ENCODE peak calls at places on chromosome 1, in eight cellular contexts. One of them, this sample, is unnamed.

GRCh38 chr1:119673171-119673940 is 25.3 kb upstream of the ZNF697 start:
- DNase-seq in effector CD8-positive, alpha-beta T cell: no peak
- DNase-seq in stimulated activated CD8-positive, alpha-beta memory T cell treated with anti-CD3 and anti-CD28 coated beads, Interleukin-4, amount 100 ng/mL, for 4 hours: no peak
- DNase-seq in right atrium auricular region: no peak
- DNase-seq in activated naive CD4-positive, alpha-beta T cell treated with anti-CD3 and anti-CD28 coated beads for 36 hours: no peak
- DNase-seq in fibroblast of pulmonary artery: peak
- DNase-seq in stimulated activated CD4-positive, alpha-beta T cell treated with anti-CD3 and anti-CD28 coated beads, Interleukin-4, amount 100 ng/mL, for 1 hour: no peak
- DNase-seq in heart right ventricle: no peak
- DNase-seq in this sample: no peak

GRCh38 chr1:58763214-58763613 is 20.6 kb downstream of the JUN start:
- DNase-seq in effector CD8-positive, alpha-beta T cell: no peak
- DNase-seq in stimulated activated CD8-positive, alpha-beta memory T cell treated with anti-CD3 and anti-CD28 coated beads, Interleukin-4, amount 100 ng/mL, for 4 hours: no peak
- DNase-seq in right atrium auricular region: no peak
- DNase-seq in activated naive CD4-positive, alpha-beta T cell treated with anti-CD3 and anti-CD28 coated beads for 36 hours: no peak
- DNase-seq in fibroblast of pulmonary artery: peak
- DNase-seq in stimulated activated CD4-positive, alpha-beta T cell treated with anti-CD3 and anti-CD28 coated beads, Interleukin-4, amount 100 ng/mL, for 1 hour: no peak
- DNase-seq in heart right ventricle: no peak
- DNase-seq in this sample: no peak

GRCh38 chr1:218201004-218201403 is 84.1 kb upstream of the RRP15 start:
- DNase-seq in effector CD8-positive, alpha-beta T cell: no peak
- DNase-seq in stimulated activated CD8-positive, alpha-beta memory T cell treated with anti-CD3 and anti-CD28 coated beads, Interleukin-4, amount 100 ng/mL, for 4 hours: no peak
- DNase-seq in right atrium auricular region: no peak
- DNase-seq in activated naive CD4-positive, alpha-beta T cell treated with anti-CD3 and anti-CD28 coated beads for 36 hours: no peak
- DNase-seq in fibroblast of pulmonary artery: no peak
- DNase-seq in stimulated activated CD4-positive, alpha-beta T cell treated with anti-CD3 and anti-CD28 coated beads, Interleukin-4, amount 100 ng/mL, for 1 hour: no peak
- DNase-seq in heart right ventricle: no peak
- DNase-seq in this sample: no peak

GRCh38 chr1:202961220-202961880 is 3.2 kb upstream of the ADIPOR1 start:
- DNase-seq in effector CD8-positive, alpha-beta T cell: no peak
- DNase-seq in stimulated activated CD8-positive, alpha-beta memory T cell treated with anti-CD3 and anti-CD28 coated beads, Interleukin-4, amount 100 ng/mL, for 4 hours: no peak
- DNase-seq in right atrium auricular region: no peak
- DNase-seq in activated naive CD4-positive, alpha-beta T cell treated with anti-CD3 and anti-CD28 coated beads for 36 hours: no peak
- DNase-seq in fibroblast of pulmonary artery: no peak
- DNase-seq in stimulated activated CD4-positive, alpha-beta T cell treated with anti-CD3 and anti-CD28 coated beads, Interleukin-4, amount 100 ng/mL, for 1 hour: no peak
- DNase-seq in heart right ventricle: no peak
- DNase-seq in this sample: no peak

GRCh38 chr1:70902211-70902610 is 145.4 kb downstream of the PTGER3 start:
- DNase-seq in effector CD8-positive, alpha-beta T cell: no peak
- DNase-seq in stimulated activated CD8-positive, alpha-beta memory T cell treated with anti-CD3 and anti-CD28 coated beads, Interleukin-4, amount 100 ng/mL, for 4 hours: no peak
- DNase-seq in right atrium auricular region: no peak
- DNase-seq in activated naive CD4-positive, alpha-beta T cell treated with anti-CD3 and anti-CD28 coated beads for 36 hours: no peak
- DNase-seq in fibroblast of pulmonary artery: no peak
- DNase-seq in stimulated activated CD4-positive, alpha-beta T cell treated with anti-CD3 and anti-CD28 coated beads, Interleukin-4, amount 100 ng/mL, for 1 hour: no peak
- DNase-seq in heart right ventricle: no peak
- DNase-seq in this sample: no peak

GRCh38 chr1:180946537-180947507 is 34.1 kb downstream of the KIAA1614 start:
- DNase-seq in effector CD8-positive, alpha-beta T cell: no peak
- DNase-seq in stimulated activated CD8-positive, alpha-beta memory T cell treated with anti-CD3 and anti-CD28 coated beads, Interleukin-4, amount 100 ng/mL, for 4 hours: no peak
- DNase-seq in right atrium auricular region: no peak
- DNase-seq in activated naive CD4-positive, alpha-beta T cell treated with anti-CD3 and anti-CD28 coated beads for 36 hours: no peak
- DNase-seq in fibroblast of pulmonary artery: no peak
- DNase-seq in stimulated activated CD4-positive, alpha-beta T cell treated with anti-CD3 and anti-CD28 coated beads, Interleukin-4, amount 100 ng/mL, for 1 hour: no peak
- DNase-seq in heart right ventricle: no peak
- DNase-seq in this sample: no peak

GRCh38 chr1:195954848-195955247 is 653.4 kb downstream of the KCNT2 start:
- DNase-seq in effector CD8-positive, alpha-beta T cell: no peak
- DNase-seq in stimulated activated CD8-positive, alpha-beta memory T cell treated with anti-CD3 and anti-CD28 coated beads, Interleukin-4, amount 100 ng/mL, for 4 hours: no peak
- DNase-seq in right atrium auricular region: no peak
- DNase-seq in activated naive CD4-positive, alpha-beta T cell treated with anti-CD3 and anti-CD28 coated beads for 36 hours: no peak
- DNase-seq in fibroblast of pulmonary artery: no peak
- DNase-seq in stimulated activated CD4-positive, alpha-beta T cell treated with anti-CD3 and anti-CD28 coated beads, Interleukin-4, amount 100 ng/mL, for 1 hour: no peak
- DNase-seq in heart right ventricle: peak
- DNase-seq in this sample: no peak

GRCh38 chr1:168719306-168720111 is 9.5 kb downstream of the DPT start:
- DNase-seq in effector CD8-positive, alpha-beta T cell: no peak
- DNase-seq in stimulated activated CD8-positive, alpha-beta memory T cell treated with anti-CD3 and anti-CD28 coated beads, Interleukin-4, amount 100 ng/mL, for 4 hours: no peak
- DNase-seq in right atrium auricular region: no peak
- DNase-seq in activated naive CD4-positive, alpha-beta T cell treated with anti-CD3 and anti-CD28 coated beads for 36 hours: no peak
- DNase-seq in fibroblast of pulmonary artery: peak
- DNase-seq in stimulated activated CD4-positive, alpha-beta T cell treated with anti-CD3 and anti-CD28 coated beads, Interleukin-4, amount 100 ng/mL, for 1 hour: no peak
- DNase-seq in heart right ventricle: no peak
- DNase-seq in this sample: no peak

GRCh38 chr1:160777486-160778089 is 18.4 kb upstream of the LY9 start:
- DNase-seq in effector CD8-positive, alpha-beta T cell: peak
- DNase-seq in stimulated activated CD8-positive, alpha-beta memory T cell treated with anti-CD3 and anti-CD28 coated beads, Interleukin-4, amount 100 ng/mL, for 4 hours: no peak
- DNase-seq in right atrium auricular region: no peak
- DNase-seq in activated naive CD4-positive, alpha-beta T cell treated with anti-CD3 and anti-CD28 coated beads for 36 hours: peak
- DNase-seq in fibroblast of pulmonary artery: peak
- DNase-seq in stimulated activated CD4-positive, alpha-beta T cell treated with anti-CD3 and anti-CD28 coated beads, Interleukin-4, amount 100 ng/mL, for 1 hour: peak
- DNase-seq in heart right ventricle: no peak
- DNase-seq in this sample: no peak

GRCh38 chr1:55504306-55504706 is 289.1 kb upstream of the USP24 start:
- DNase-seq in effector CD8-positive, alpha-beta T cell: no peak
- DNase-seq in stimulated activated CD8-positive, alpha-beta memory T cell treated with anti-CD3 and anti-CD28 coated beads, Interleukin-4, amount 100 ng/mL, for 4 hours: no peak
- DNase-seq in right atrium auricular region: no peak
- DNase-seq in activated naive CD4-positive, alpha-beta T cell treated with anti-CD3 and anti-CD28 coated beads for 36 hours: no peak
- DNase-seq in fibroblast of pulmonary artery: no peak
- DNase-seq in stimulated activated CD4-positive, alpha-beta T cell treated with anti-CD3 and anti-CD28 coated beads, Interleukin-4, amount 100 ng/mL, for 1 hour: no peak
- DNase-seq in heart right ventricle: no peak
- DNase-seq in this sample: no peak

GRCh38 chr1:7471836-7472235 is 299.3 kb upstream of the VAMP3 start:
- DNase-seq in effector CD8-positive, alpha-beta T cell: no peak
- DNase-seq in stimulated activated CD8-positive, alpha-beta memory T cell treated with anti-CD3 and anti-CD28 coated beads, Interleukin-4, amount 100 ng/mL, for 4 hours: no peak
- DNase-seq in right atrium auricular region: no peak
- DNase-seq in activated naive CD4-positive, alpha-beta T cell treated with anti-CD3 and anti-CD28 coated beads for 36 hours: no peak
- DNase-seq in fibroblast of pulmonary artery: no peak
- DNase-seq in stimulated activated CD4-positive, alpha-beta T cell treated with anti-CD3 and anti-CD28 coated beads, Interleukin-4, amount 100 ng/mL, for 1 hour: no peak
- DNase-seq in heart right ventricle: no peak
- DNase-seq in this sample: no peak

GRCh38 chr1:36239941-36240637 is 15.8 kb downstream of the THRAP3 start:
- DNase-seq in effector CD8-positive, alpha-beta T cell: no peak
- DNase-seq in stimulated activated CD8-positive, alpha-beta memory T cell treated with anti-CD3 and anti-CD28 coated beads, Interleukin-4, amount 100 ng/mL, for 4 hours: no peak
- DNase-seq in right atrium auricular region: peak
- DNase-seq in activated naive CD4-positive, alpha-beta T cell treated with anti-CD3 and anti-CD28 coated beads for 36 hours: no peak
- DNase-seq in fibroblast of pulmonary artery: peak
- DNase-seq in stimulated activated CD4-positive, alpha-beta T cell treated with anti-CD3 and anti-CD28 coated beads, Interleukin-4, amount 100 ng/mL, for 1 hour: no peak
- DNase-seq in heart right ventricle: no peak
- DNase-seq in this sample: peak

GRCh38 chr1:54109131-54110105 is 43.4 kb downstream of the CDCP2 start:
- DNase-seq in effector CD8-positive, alpha-beta T cell: no peak
- DNase-seq in stimulated activated CD8-positive, alpha-beta memory T cell treated with anti-CD3 and anti-CD28 coated beads, Interleukin-4, amount 100 ng/mL, for 4 hours: no peak
- DNase-seq in right atrium auricular region: no peak
- DNase-seq in activated naive CD4-positive, alpha-beta T cell treated with anti-CD3 and anti-CD28 coated beads for 36 hours: no peak
- DNase-seq in fibroblast of pulmonary artery: no peak
- DNase-seq in stimulated activated CD4-positive, alpha-beta T cell treated with anti-CD3 and anti-CD28 coated beads, Interleukin-4, amount 100 ng/mL, for 1 hour: no peak
- DNase-seq in heart right ventricle: no peak
- DNase-seq in this sample: peak

GRCh38 chr1:125118147-125118993 is 3933.6 kb downstream of the SRGAP2C start:
- DNase-seq in effector CD8-positive, alpha-beta T cell: no peak
- DNase-seq in stimulated activated CD8-positive, alpha-beta memory T cell treated with anti-CD3 and anti-CD28 coated beads, Interleukin-4, amount 100 ng/mL, for 4 hours: no peak
- DNase-seq in right atrium auricular region: no peak
- DNase-seq in activated naive CD4-positive, alpha-beta T cell treated with anti-CD3 and anti-CD28 coated beads for 36 hours: no peak
- DNase-seq in fibroblast of pulmonary artery: no peak
- DNase-seq in stimulated activated CD4-positive, alpha-beta T cell treated with anti-CD3 and anti-CD28 coated beads, Interleukin-4, amount 100 ng/mL, for 1 hour: peak
- DNase-seq in heart right ventricle: no peak
- DNase-seq in this sample: no peak

GRCh38 chr1:53476579-53476978 is 17.4 kb downstream of the DMRTB1 start:
- DNase-seq in effector CD8-positive, alpha-beta T cell: no peak
- DNase-seq in stimulated activated CD8-positive, alpha-beta memory T cell treated with anti-CD3 and anti-CD28 coated beads, Interleukin-4, amount 100 ng/mL, for 4 hours: no peak
- DNase-seq in right atrium auricular region: no peak
- DNase-seq in activated naive CD4-positive, alpha-beta T cell treated with anti-CD3 and anti-CD28 coated beads for 36 hours: no peak
- DNase-seq in fibroblast of pulmonary artery: no peak
- DNase-seq in stimulated activated CD4-positive, alpha-beta T cell treated with anti-CD3 and anti-CD28 coated beads, Interleukin-4, amount 100 ng/mL, for 1 hour: no peak
- DNase-seq in heart right ventricle: no peak
- DNase-seq in this sample: no peak

GRCh38 chr1:201023517-201023902 is at the start of gene KIF21B:
- DNase-seq in effector CD8-positive, alpha-beta T cell: peak
- DNase-seq in stimulated activated CD8-positive, alpha-beta memory T cell treated with anti-CD3 and anti-CD28 coated beads, Interleukin-4, amount 100 ng/mL, for 4 hours: peak
- DNase-seq in right atrium auricular region: peak
- DNase-seq in activated naive CD4-positive, alpha-beta T cell treated with anti-CD3 and anti-CD28 coated beads for 36 hours: peak
- DNase-seq in fibroblast of pulmonary artery: peak
- DNase-seq in stimulated activated CD4-positive, alpha-beta T cell treated with anti-CD3 and anti-CD28 coated beads, Interleukin-4, amount 100 ng/mL, for 1 hour: peak
- DNase-seq in heart right ventricle: peak
- DNase-seq in this sample: peak

GRCh38 chr1:241828576-241828975 is 19.4 kb upstream of the EXO1 start:
- DNase-seq in effector CD8-positive, alpha-beta T cell: no peak
- DNase-seq in stimulated activated CD8-positive, alpha-beta memory T cell treated with anti-CD3 and anti-CD28 coated beads, Interleukin-4, amount 100 ng/mL, for 4 hours: no peak
- DNase-seq in right atrium auricular region: no peak
- DNase-seq in activated naive CD4-positive, alpha-beta T cell treated with anti-CD3 and anti-CD28 coated beads for 36 hours: no peak
- DNase-seq in fibroblast of pulmonary artery: no peak
- DNase-seq in stimulated activated CD4-positive, alpha-beta T cell treated with anti-CD3 and anti-CD28 coated beads, Interleukin-4, amount 100 ng/mL, for 1 hour: no peak
- DNase-seq in heart right ventricle: no peak
- DNase-seq in this sample: no peak

GRCh38 chr1:77407738-77408375 is 126.0 kb downstream of the AK5 start:
- DNase-seq in effector CD8-positive, alpha-beta T cell: no peak
- DNase-seq in stimulated activated CD8-positive, alpha-beta memory T cell treated with anti-CD3 and anti-CD28 coated beads, Interleukin-4, amount 100 ng/mL, for 4 hours: no peak
- DNase-seq in right atrium auricular region: no peak
- DNase-seq in activated naive CD4-positive, alpha-beta T cell treated with anti-CD3 and anti-CD28 coated beads for 36 hours: no peak
- DNase-seq in fibroblast of pulmonary artery: no peak
- DNase-seq in stimulated activated CD4-positive, alpha-beta T cell treated with anti-CD3 and anti-CD28 coated beads, Interleukin-4, amount 100 ng/mL, for 1 hour: no peak
- DNase-seq in heart right ventricle: no peak
- DNase-seq in this sample: no peak

GRCh38 chr1:90175490-90176157 is 180.7 kb downstream of the ZNF326 start:
- DNase-seq in effector CD8-positive, alpha-beta T cell: no peak
- DNase-seq in stimulated activated CD8-positive, alpha-beta memory T cell treated with anti-CD3 and anti-CD28 coated beads, Interleukin-4, amount 100 ng/mL, for 4 hours: no peak
- DNase-seq in right atrium auricular region: no peak
- DNase-seq in activated naive CD4-positive, alpha-beta T cell treated with anti-CD3 and anti-CD28 coated beads for 36 hours: no peak
- DNase-seq in fibroblast of pulmonary artery: peak
- DNase-seq in stimulated activated CD4-positive, alpha-beta T cell treated with anti-CD3 and anti-CD28 coated beads, Interleukin-4, amount 100 ng/mL, for 1 hour: no peak
- DNase-seq in heart right ventricle: no peak
- DNase-seq in this sample: no peak

GRCh38 chr1:244325056-244325764 is 126.5 kb downstream of the ADSS2 start:
- DNase-seq in effector CD8-positive, alpha-beta T cell: no peak
- DNase-seq in stimulated activated CD8-positive, alpha-beta memory T cell treated with anti-CD3 and anti-CD28 coated beads, Interleukin-4, amount 100 ng/mL, for 4 hours: no peak
- DNase-seq in right atrium auricular region: no peak
- DNase-seq in activated naive CD4-positive, alpha-beta T cell treated with anti-CD3 and anti-CD28 coated beads for 36 hours: peak
- DNase-seq in fibroblast of pulmonary artery: no peak
- DNase-seq in stimulated activated CD4-positive, alpha-beta T cell treated with anti-CD3 and anti-CD28 coated beads, Interleukin-4, amount 100 ng/mL, for 1 hour: no peak
- DNase-seq in heart right ventricle: no peak
- DNase-seq in this sample: no peak

GRCh38 chr1:25098717-25099116 is 133.6 kb downstream of the SYF2 start:
- DNase-seq in effector CD8-positive, alpha-beta T cell: no peak
- DNase-seq in stimulated activated CD8-positive, alpha-beta memory T cell treated with anti-CD3 and anti-CD28 coated beads, Interleukin-4, amount 100 ng/mL, for 4 hours: no peak
- DNase-seq in right atrium auricular region: no peak
- DNase-seq in activated naive CD4-positive, alpha-beta T cell treated with anti-CD3 and anti-CD28 coated beads for 36 hours: no peak
- DNase-seq in fibroblast of pulmonary artery: no peak
- DNase-seq in stimulated activated CD4-positive, alpha-beta T cell treated with anti-CD3 and anti-CD28 coated beads, Interleukin-4, amount 100 ng/mL, for 1 hour: no peak
- DNase-seq in heart right ventricle: no peak
- DNase-seq in this sample: no peak

GRCh38 chr1:24558902-24559791 is 3.3 kb downstream of the NCMAP start:
- DNase-seq in effector CD8-positive, alpha-beta T cell: no peak
- DNase-seq in stimulated activated CD8-positive, alpha-beta memory T cell treated with anti-CD3 and anti-CD28 coated beads, Interleukin-4, amount 100 ng/mL, for 4 hours: no peak
- DNase-seq in right atrium auricular region: no peak
- DNase-seq in activated naive CD4-positive, alpha-beta T cell treated with anti-CD3 and anti-CD28 coated beads for 36 hours: no peak
- DNase-seq in fibroblast of pulmonary artery: peak
- DNase-seq in stimulated activated CD4-positive, alpha-beta T cell treated with anti-CD3 and anti-CD28 coated beads, Interleukin-4, amount 100 ng/mL, for 1 hour: no peak
- DNase-seq in heart right ventricle: peak
- DNase-seq in this sample: no peak

GRCh38 chr1:40291293-40291692 is 25.8 kb downstream of the COL9A2 start:
- DNase-seq in effector CD8-positive, alpha-beta T cell: no peak
- DNase-seq in stimulated activated CD8-positive, alpha-beta memory T cell treated with anti-CD3 and anti-CD28 coated beads, Interleukin-4, amount 100 ng/mL, for 4 hours: no peak
- DNase-seq in right atrium auricular region: no peak
- DNase-seq in activated naive CD4-positive, alpha-beta T cell treated with anti-CD3 and anti-CD28 coated beads for 36 hours: no peak
- DNase-seq in fibroblast of pulmonary artery: no peak
- DNase-seq in stimulated activated CD4-positive, alpha-beta T cell treated with anti-CD3 and anti-CD28 coated beads, Interleukin-4, amount 100 ng/mL, for 1 hour: no peak
- DNase-seq in heart right ventricle: no peak
- DNase-seq in this sample: no peak

GRCh38 chr1:200947059-200947566 is 52.4 kb downstream of the INAVA start:
- DNase-seq in effector CD8-positive, alpha-beta T cell: no peak
- DNase-seq in stimulated activated CD8-positive, alpha-beta memory T cell treated with anti-CD3 and anti-CD28 coated beads, Interleukin-4, amount 100 ng/mL, for 4 hours: no peak
- DNase-seq in right atrium auricular region: no peak
- DNase-seq in activated naive CD4-positive, alpha-beta T cell treated with anti-CD3 and anti-CD28 coated beads for 36 hours: no peak
- DNase-seq in fibroblast of pulmonary artery: no peak
- DNase-seq in stimulated activated CD4-positive, alpha-beta T cell treated with anti-CD3 and anti-CD28 coated beads, Interleukin-4, amount 100 ng/mL, for 1 hour: no peak
- DNase-seq in heart right ventricle: no peak
- DNase-seq in this sample: no peak

GRCh38 chr1:201819346-201819745 is 9.6 kb upstream of the IPO9 start:
- DNase-seq in effector CD8-positive, alpha-beta T cell: no peak
- DNase-seq in stimulated activated CD8-positive, alpha-beta memory T cell treated with anti-CD3 and anti-CD28 coated beads, Interleukin-4, amount 100 ng/mL, for 4 hours: no peak
- DNase-seq in right atrium auricular region: no peak
- DNase-seq in activated naive CD4-positive, alpha-beta T cell treated with anti-CD3 and anti-CD28 coated beads for 36 hours: no peak
- DNase-seq in fibroblast of pulmonary artery: no peak
- DNase-seq in stimulated activated CD4-positive, alpha-beta T cell treated with anti-CD3 and anti-CD28 coated beads, Interleukin-4, amount 100 ng/mL, for 1 hour: no peak
- DNase-seq in heart right ventricle: no peak
- DNase-seq in this sample: no peak

GRCh38 chr1:94329276-94329675 is 88.9 kb upstream of the ABCD3 start:
- DNase-seq in effector CD8-positive, alpha-beta T cell: no peak
- DNase-seq in stimulated activated CD8-positive, alpha-beta memory T cell treated with anti-CD3 and anti-CD28 coated beads, Interleukin-4, amount 100 ng/mL, for 4 hours: no peak
- DNase-seq in right atrium auricular region: no peak
- DNase-seq in activated naive CD4-positive, alpha-beta T cell treated with anti-CD3 and anti-CD28 coated beads for 36 hours: no peak
- DNase-seq in fibroblast of pulmonary artery: no peak
- DNase-seq in stimulated activated CD4-positive, alpha-beta T cell treated with anti-CD3 and anti-CD28 coated beads, Interleukin-4, amount 100 ng/mL, for 1 hour: no peak
- DNase-seq in heart right ventricle: no peak
- DNase-seq in this sample: no peak